ENCODE peak calls at places on chromosomes 7 and 10, in ten cellular contexts. X is pancreas; H is OCI-LY7; J is PC-9; G is CD8-positive, alpha-beta T cell; C is H1; B is tibial nerve; F is lower lobe of right lung; S is astrocyte; D is cardiac muscle cell. K is an unnamed sample.
A peak's percentile ranks its signal among the peaks of the same experiment; 100 is the strongest.

GRCh38 chr10:29618341-29619171 is 16.2 kb downstream of the SVIL start:
- DNase-seq in X (peak; percentile 43), H (no peak), J (peak; percentile 77), G (no peak), C (no peak), B (no peak), F (peak; percentile 87), S (no peak), D (peak; percentile 29), K (no peak)

GRCh38 chr7:149147730-149148653 is 739 bp downstream of the ZNF398 start:
- DNase-seq in X (peak; percentile 48), H (peak; percentile 41), J (peak; percentile 37), G (peak; percentile 63), C (peak; percentile 63), B (peak; percentile 14), F (peak; percentile 79), S (peak; percentile 57), D (peak; percentile 53), K (peak; percentile 93)

GRCh38 chr10:130018253-130018652 is 54.2 kb upstream of the EBF3 start:
- DNase-seq in X (no peak), H (no peak), J (no peak), G (no peak), C (no peak), B (no peak), F (no peak), S (peak; percentile 47), D (peak; percentile 26), K (no peak)

GRCh38 chr10:31099664-31100063 is 68.0 kb upstream of the ZNF438 start:
- DNase-seq in X (peak; percentile 25), H (no peak), J (peak; percentile 89), G (no peak), C (peak; percentile 31), B (no peak), F (no peak), S (peak; percentile 57), D (no peak), K (no peak)

GRCh38 chr7:94212160-94212559 is 182.5 kb upstream of the COL1A2 start:
- DNase-seq in X (no peak), H (no peak), J (no peak), G (no peak), C (no peak), B (no peak), F (no peak), S (no peak), D (no peak), K (no peak)

GRCh38 chr7:99839560-99840011 is 11.8 kb downstream of the CYP3A43 start:
- DNase-seq in X (no peak), H (no peak), J (no peak), G (no peak), C (peak; percentile 49), B (no peak), F (no peak), S (no peak), D (no peak), K (no peak)

GRCh38 chr7:149532654-149533053 is 35.0 kb upstream of the ZNF746 start:
- DNase-seq in X (no peak), H (no peak), J (no peak), G (no peak), C (no peak), B (no peak), F (no peak), S (no peak), D (no peak), K (no peak)

GRCh38 chr7:143295870-143296269 is 7.7 kb downstream of the CASP2 start:
- DNase-seq in X (no peak), H (no peak), J (peak; percentile 49), G (no peak), C (no peak), B (no peak), F (no peak), S (peak; percentile 82), D (peak; percentile 54), K (no peak)

GRCh38 chr7:134419085-134419484 is 39.8 kb downstream of the AKR1B1 start:
- DNase-seq in X (no peak), H (no peak), J (no peak), G (no peak), C (no peak), B (no peak), F (no peak), S (no peak), D (no peak), K (no peak)

GRCh38 chr7:134419875-134420274 is 39.0 kb downstream of the AKR1B1 start:
- DNase-seq in X (no peak), H (no peak), J (no peak), G (no peak), C (no peak), B (no peak), F (no peak), S (no peak), D (no peak), K (no peak)

GRCh38 chr7:134421998-134422397 is 36.9 kb downstream of the AKR1B1 start:
- DNase-seq in X (no peak), H (no peak), J (no peak), G (no peak), C (no peak), B (no peak), F (no peak), S (no peak), D (no peak), K (no peak)

GRCh38 chr7:134422646-134423045 is 36.3 kb downstream of the AKR1B1 start:
- DNase-seq in X (no peak), H (no peak), J (no peak), G (no peak), C (no peak), B (no peak), F (no peak), S (no peak), D (no peak), K (no peak)

GRCh38 chr7:134420509-134421125 is 38.3 kb downstream of the AKR1B1 start:
- DNase-seq in X (peak; percentile 73), H (peak; percentile 10), J (no peak), G (no peak), C (peak; percentile 65), B (peak; percentile 56), F (no peak), S (peak; percentile 27), D (peak; percentile 84), K (no peak)
- H3K27ac ChIP-seq in X (no peak overlapping the region), H (no peak overlapping the region), J (no peak overlapping the region), G (no peak overlapping the region), C (no peak overlapping the region), B (no peak overlapping the region), F (no peak overlapping the region), S (no peak overlapping the region), D (no peak overlapping the region), K (no peak overlapping the region)

GRCh38 chr7:129825005-129825553 is 127.7 kb downstream of the UBE2H start:
- DNase-seq in X (peak; percentile 65), H (peak; percentile 42), J (peak; percentile 80), G (peak; percentile 19), C (peak; percentile 91), B (no peak), F (peak; percentile 77), S (no peak), D (peak; percentile 31), K (peak; percentile 89)

GRCh38 chr7:129827467-129827990 is 125.2 kb downstream of the UBE2H start:
- DNase-seq in X (peak; percentile 18), H (no peak), J (no peak), G (no peak), C (no peak), B (no peak), F (no peak), S (no peak), D (no peak), K (no peak)

GRCh38 chr7:129821476-129821875 is 131.3 kb downstream of the UBE2H start:
- DNase-seq in X (no peak), H (no peak), J (no peak), G (no peak), C (no peak), B (no peak), F (no peak), S (no peak), D (no peak), K (no peak)

GRCh38 chr7:129825554-129826267 is 127.0 kb downstream of the UBE2H start:
- DNase-seq in X (peak; percentile 92), H (peak; percentile 78), J (peak; percentile 70), G (peak; percentile 91), C (peak; percentile 99), B (peak; percentile 84), F (peak; percentile 93), S (no peak), D (peak; percentile 71), K (peak; percentile 99)

DNA sequence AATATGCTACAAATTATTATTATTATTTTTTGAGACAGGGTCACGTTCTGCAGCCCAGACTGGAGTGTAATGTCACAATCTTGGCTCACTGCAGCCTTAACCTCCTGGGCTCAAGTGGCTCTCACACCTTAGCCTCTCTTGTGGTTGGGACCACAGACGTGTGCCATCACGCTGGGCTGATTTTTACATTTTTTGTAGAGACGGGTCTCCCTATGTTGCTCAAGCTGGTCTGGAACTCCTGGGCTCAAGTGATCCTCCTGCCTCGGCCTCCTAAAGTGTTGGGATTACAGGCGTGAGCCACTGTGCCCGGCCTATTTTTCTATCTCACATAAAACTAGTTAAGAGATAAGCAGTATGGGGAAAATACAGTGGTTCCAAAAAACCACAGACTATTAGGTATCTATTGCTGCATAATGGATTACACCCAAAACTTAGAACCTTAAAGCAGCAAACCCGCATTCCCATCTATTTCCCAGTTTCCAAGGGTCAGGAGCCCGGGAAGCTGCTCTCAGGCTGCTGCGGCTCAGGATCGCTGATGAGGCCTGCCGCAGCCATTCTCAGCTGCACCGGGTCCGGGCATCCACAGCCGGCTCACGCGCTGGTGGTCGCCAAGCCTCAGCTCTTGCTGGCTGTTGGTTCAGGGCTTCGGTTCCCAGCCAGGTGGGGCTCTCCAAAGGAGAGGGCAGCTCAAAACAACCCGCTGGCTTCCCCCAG is 128.3 kb downstream of the UBE2H start:
- DNase-seq in X (no peak), H (no peak), J (no peak), G (no peak), C (no peak), B (no peak), F (no peak), S (no peak), D (no peak), K (peak; percentile 80)
- TF ChIP-seq CTCF in X (no peak), H (no peak), J (peak; percentile 43), G (no peak), C (peak; percentile 69), B (no peak), F (no peak), S (no peak), D (no peak), K (no peak)

GRCh38 chr7:155449880-155450557 is 7.9 kb upstream of the EN2 start:
- DNase-seq in X (no peak), H (no peak), J (no peak), G (no peak), C (peak; percentile 71), B (no peak), F (peak; percentile 14), S (no peak), D (no peak), K (peak; percentile 47)
- H3K4me3 ChIP-seq in X (no peak overlapping the region), H (no peak overlapping the region), J (no peak overlapping the region), G (no peak overlapping the region), C (no peak overlapping the region), B (no peak overlapping the region), F (no peak overlapping the region), S (no peak overlapping the region), D (no peak overlapping the region), K (no peak overlapping the region)

DNA sequence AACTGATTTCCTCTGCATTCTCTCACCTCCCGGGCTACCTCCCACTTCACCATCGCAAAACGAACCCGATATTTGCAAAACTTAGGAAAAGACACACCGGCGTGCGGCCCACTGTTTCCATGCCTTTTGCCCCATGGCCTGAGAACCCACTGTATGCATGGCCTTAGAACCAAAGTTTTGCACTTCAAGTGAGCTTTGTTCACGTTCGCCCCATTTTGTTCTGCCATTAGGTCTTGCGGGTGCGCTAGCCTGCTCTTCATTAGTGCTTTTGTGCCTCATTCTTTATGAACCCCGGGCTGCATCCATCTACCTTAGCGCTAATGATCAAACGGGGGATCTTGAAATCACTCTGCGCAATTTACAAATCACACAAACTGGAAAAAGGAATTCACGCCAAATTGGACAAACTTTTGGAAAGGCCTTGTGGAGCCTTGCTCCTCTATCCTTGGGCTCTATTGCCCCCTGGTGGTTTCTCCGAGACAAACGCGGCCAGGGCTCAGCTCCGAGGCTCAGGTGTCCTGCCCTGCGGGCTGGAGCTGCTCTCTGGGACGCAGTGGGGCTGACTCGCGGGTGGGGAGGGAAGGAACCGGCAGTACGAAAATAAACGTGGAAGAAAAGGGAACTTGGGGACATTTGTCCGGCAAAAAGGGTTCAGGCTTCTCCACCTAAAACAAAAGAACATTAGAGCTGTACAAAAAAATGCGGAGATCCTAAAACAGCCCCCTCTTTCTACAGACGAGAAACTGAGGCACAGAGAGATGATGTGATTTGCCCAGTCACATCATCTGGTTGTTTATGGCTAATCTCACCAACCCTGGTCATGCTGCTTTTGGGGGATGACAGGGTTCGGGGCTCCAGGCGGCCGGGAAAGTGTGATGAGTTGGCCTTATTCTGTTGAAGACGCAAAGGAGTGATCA is 300.4 kb upstream of the NFE2L3 start:
- DNase-seq in X (peak; percentile 83), H (peak; percentile 81), J (peak; percentile 65), G (peak; percentile 52), C (peak; percentile 91), B (peak; percentile 94), F (peak; percentile 78), S (peak; percentile 26), D (peak; percentile 90), K (peak; percentile 87)
- H3K27ac ChIP-seq in X (no peak overlapping the region), H (no peak overlapping the region), J (no peak overlapping the region), G (no peak overlapping the region), C (no peak overlapping the region), B (peak overlapping the region; percentile 85), F (peak overlapping the region; percentile 61), S (no peak overlapping the region), D (no peak overlapping the region), K (no peak overlapping the region)

K was measured in spleen.